ENCODE peak calls at places on chromosome 4, in four cellular contexts. One of them, this sample, is unnamed.

GRCh38 chr4:123327346-123327745 is 69.2 kb upstream of the SPRY1 start:
- DNase-seq in stimulated activated CD8-positive, alpha-beta memory T cell treated with anti-CD3 and anti-CD28 coated beads, Interleukin-12 subunit alpha, Interleukin-12 subunit beta, amount 100 ng/mL, for 4 hours: no peak
- DNase-seq in Peyer's patch: no peak
- DNase-seq in ACHN: no peak
- DNase-seq in this sample: no peak

GRCh38 chr4:140088317-140088967 is 65.5 kb downstream of the MAML3 start:
- DNase-seq in ACHN: no peak
- DNase-seq in Peyer's patch: no peak
- DNase-seq in stimulated activated CD8-positive, alpha-beta memory T cell treated with anti-CD3 and anti-CD28 coated beads, Interleukin-12 subunit alpha, Interleukin-12 subunit beta, amount 100 ng/mL, for 4 hours: no peak
- DNase-seq in this sample: no peak

GRCh38 chr4:115219315-115219840 is 106.0 kb upstream of the NDST4 start:
- DNase-seq in ACHN: no peak
- DNase-seq in stimulated activated CD8-positive, alpha-beta memory T cell treated with anti-CD3 and anti-CD28 coated beads, Interleukin-12 subunit alpha, Interleukin-12 subunit beta, amount 100 ng/mL, for 4 hours: no peak
- DNase-seq in Peyer's patch: no peak
- DNase-seq in this sample: no peak

GRCh38 chr4:152079543-152080293 is 318.9 kb upstream of the GATB start:
- DNase-seq in stimulated activated CD8-positive, alpha-beta memory T cell treated with anti-CD3 and anti-CD28 coated beads, Interleukin-12 subunit alpha, Interleukin-12 subunit beta, amount 100 ng/mL, for 4 hours: no peak
- DNase-seq in ACHN: no peak
- DNase-seq in Peyer's patch: no peak
- DNase-seq in this sample: no peak

GRCh38 chr4:88352062-88352461 is 26.6 kb upstream of the HERC6 start:
- DNase-seq in ACHN: peak; percentile 28
- DNase-seq in stimulated activated CD8-positive, alpha-beta memory T cell treated with anti-CD3 and anti-CD28 coated beads, Interleukin-12 subunit alpha, Interleukin-12 subunit beta, amount 100 ng/mL, for 4 hours: no peak
- DNase-seq in Peyer's patch: no peak
- DNase-seq in this sample: no peak

GRCh38 chr4:85587952-85588351 is 113.0 kb downstream of the ARHGAP24 start:
- DNase-seq in stimulated activated CD8-positive, alpha-beta memory T cell treated with anti-CD3 and anti-CD28 coated beads, Interleukin-12 subunit alpha, Interleukin-12 subunit beta, amount 100 ng/mL, for 4 hours: no peak
- DNase-seq in Peyer's patch: no peak
- DNase-seq in ACHN: no peak
- DNase-seq in this sample: no peak

GRCh38 chr4:71290074-71290473 is 48.7 kb upstream of the SLC4A4 start:
- DNase-seq in stimulated activated CD8-positive, alpha-beta memory T cell treated with anti-CD3 and anti-CD28 coated beads, Interleukin-12 subunit alpha, Interleukin-12 subunit beta, amount 100 ng/mL, for 4 hours: no peak
- DNase-seq in ACHN: peak; percentile 93
- DNase-seq in Peyer's patch: no peak
- DNase-seq in this sample: no peak

GRCh38 chr4:110514889-110515479 is 39.0 kb downstream of the ENPEP start:
- DNase-seq in ACHN: peak; percentile 62
- DNase-seq in Peyer's patch: no peak
- DNase-seq in stimulated activated CD8-positive, alpha-beta memory T cell treated with anti-CD3 and anti-CD28 coated beads, Interleukin-12 subunit alpha, Interleukin-12 subunit beta, amount 100 ng/mL, for 4 hours: no peak
- DNase-seq in this sample: no peak

GRCh38 chr4:1029957-1030520 is 18.6 kb downstream of the FGFRL1 start:
- DNase-seq in stimulated activated CD8-positive, alpha-beta memory T cell treated with anti-CD3 and anti-CD28 coated beads, Interleukin-12 subunit alpha, Interleukin-12 subunit beta, amount 100 ng/mL, for 4 hours: no peak
- DNase-seq in ACHN: no peak
- DNase-seq in Peyer's patch: no peak
- DNase-seq in this sample: no peak

GRCh38 chr4:139207873-139208403 is 30.9 kb upstream of the ELF2 start:
- DNase-seq in stimulated activated CD8-positive, alpha-beta memory T cell treated with anti-CD3 and anti-CD28 coated beads, Interleukin-12 subunit alpha, Interleukin-12 subunit beta, amount 100 ng/mL, for 4 hours: no peak
- DNase-seq in Peyer's patch: no peak
- DNase-seq in ACHN: no peak
- DNase-seq in this sample: peak; percentile 40

GRCh38 chr4:140103676-140104075 is 50.3 kb downstream of the MAML3 start:
- DNase-seq in ACHN: no peak
- DNase-seq in stimulated activated CD8-positive, alpha-beta memory T cell treated with anti-CD3 and anti-CD28 coated beads, Interleukin-12 subunit alpha, Interleukin-12 subunit beta, amount 100 ng/mL, for 4 hours: no peak
- DNase-seq in Peyer's patch: no peak
- DNase-seq in this sample: no peak

GRCh38 chr4:47774078-47774477 is 63.8 kb downstream of the CORIN start:
- DNase-seq in stimulated activated CD8-positive, alpha-beta memory T cell treated with anti-CD3 and anti-CD28 coated beads, Interleukin-12 subunit alpha, Interleukin-12 subunit beta, amount 100 ng/mL, for 4 hours: no peak
- DNase-seq in ACHN: no peak
- DNase-seq in Peyer's patch: no peak
- DNase-seq in this sample: no peak

GRCh38 chr4:66266035-66266434 is 595.7 kb upstream of the EPHA5 start:
- DNase-seq in Peyer's patch: no peak
- DNase-seq in stimulated activated CD8-positive, alpha-beta memory T cell treated with anti-CD3 and anti-CD28 coated beads, Interleukin-12 subunit alpha, Interleukin-12 subunit beta, amount 100 ng/mL, for 4 hours: no peak
- DNase-seq in ACHN: no peak
- DNase-seq in this sample: no peak

GRCh38 chr4:102449751-102450352 is 51.3 kb upstream of the NFKB1 start:
- DNase-seq in stimulated activated CD8-positive, alpha-beta memory T cell treated with anti-CD3 and anti-CD28 coated beads, Interleukin-12 subunit alpha, Interleukin-12 subunit beta, amount 100 ng/mL, for 4 hours: no peak
- DNase-seq in Peyer's patch: no peak
- DNase-seq in ACHN: peak; percentile 61
- DNase-seq in this sample: no peak

GRCh38 chr4:129355529-129355928 is 259.6 kb downstream of the C4orf33 start:
- DNase-seq in stimulated activated CD8-positive, alpha-beta memory T cell treated with anti-CD3 and anti-CD28 coated beads, Interleukin-12 subunit alpha, Interleukin-12 subunit beta, amount 100 ng/mL, for 4 hours: no peak
- DNase-seq in ACHN: peak; percentile 12
- DNase-seq in Peyer's patch: no peak
- DNase-seq in this sample: no peak

GRCh38 chr4:137994858-137995257 is 247.3 kb downstream of the SLC7A11 start:
- DNase-seq in ACHN: peak; percentile 65
- DNase-seq in stimulated activated CD8-positive, alpha-beta memory T cell treated with anti-CD3 and anti-CD28 coated beads, Interleukin-12 subunit alpha, Interleukin-12 subunit beta, amount 100 ng/mL, for 4 hours: no peak
- DNase-seq in Peyer's patch: no peak
- DNase-seq in this sample: no peak

GRCh38 chr4:56410247-56410646 is 23.0 kb upstream of the AASDH start:
- DNase-seq in ACHN: peak; percentile 94
- DNase-seq in Peyer's patch: no peak
- DNase-seq in stimulated activated CD8-positive, alpha-beta memory T cell treated with anti-CD3 and anti-CD28 coated beads, Interleukin-12 subunit alpha, Interleukin-12 subunit beta, amount 100 ng/mL, for 4 hours: no peak
- DNase-seq in this sample: peak; percentile 50

GRCh38 chr4:13344216-13344615 is 139.9 kb downstream of the RAB28 start:
- DNase-seq in Peyer's patch: no peak
- DNase-seq in ACHN: no peak
- DNase-seq in stimulated activated CD8-positive, alpha-beta memory T cell treated with anti-CD3 and anti-CD28 coated beads, Interleukin-12 subunit alpha, Interleukin-12 subunit beta, amount 100 ng/mL, for 4 hours: no peak
- DNase-seq in this sample: no peak

GRCh38 chr4:5887361-5888221 is 5.3 kb downstream of the CRMP1 start:
- DNase-seq in stimulated activated CD8-positive, alpha-beta memory T cell treated with anti-CD3 and anti-CD28 coated beads, Interleukin-12 subunit alpha, Interleukin-12 subunit beta, amount 100 ng/mL, for 4 hours: no peak
- DNase-seq in Peyer's patch: no peak
- DNase-seq in ACHN: no peak
- DNase-seq in this sample: peak; percentile 25

This sample was measured in uterus.